ENCODE peak calls at places on chromosomes 7 and 10, in five cellular contexts. M is activated CD4-positive, alpha-beta T cell treated with anti-CD3 and anti-CD28 coated beads, Interleukin-2, amount 50 U/mL, for 24 hours; E is upper lobe of right lung; C is osteocyte; B is cardiac septum. U is an unnamed sample.

GRCh38 chr10:113788604-113789083 is 37.2 kb downstream of the PLEKHS1 start:
- DNase-seq in M (no peak), E (no peak), C (no peak), B (no peak), U (peak; percentile 98)

GRCh38 chr10:27235706-27236105 is 4.9 kb downstream of the ACBD5 start:
- DNase-seq in M (no peak), E (no peak), C (no peak), B (no peak), U (no peak)

GRCh38 chr10:79159785-79160184 is 91.0 kb downstream of the ZMIZ1 start:
- DNase-seq in M (no peak), E (no peak), C (no peak), B (no peak), U (peak; percentile 88)

GRCh38 chr10:132266594-132267161 is 41.1 kb downstream of the STK32C start:
- DNase-seq in M (no peak), E (no peak), C (no peak), B (no peak), U (peak; percentile 12)

GRCh38 chr10:71547290-71547689 is 150.6 kb downstream of the CDH23 start:
- DNase-seq in M (no peak), E (no peak), C (no peak), B (peak; percentile 79), U (no peak)

GRCh38 chr7:100867796-100868485 is 754 bp downstream of the TRIP6 start:
- DNase-seq in M (no peak), E (no peak), C (no peak), B (no peak), U (no peak)

GRCh38 chr7:54680377-54681005 is 78.5 kb downstream of the SEC61G start:
- DNase-seq in M (no peak), E (no peak), C (no peak), B (no peak), U (no peak)

GRCh38 chr7:90713628-90714027 is 117.5 kb downstream of the CDK14 start:
- DNase-seq in M (no peak), E (no peak), C (no peak), B (no peak), U (no peak)

GRCh38 chr7:74275401-74275881 is 13.8 kb upstream of the CLIP2 start:
- DNase-seq in M (no peak), E (no peak), C (no peak), B (no peak), U (no peak)

GRCh38 chr10:96511044-96511945 is 2.4 kb downstream of the TLL2 start:
- DNase-seq in M (no peak), E (no peak), C (peak; percentile 64), B (no peak), U (peak; percentile 19)

GRCh38 chr7:42155836-42156540 is 81.0 kb downstream of the GLI3 start:
- DNase-seq in M (no peak), E (no peak), C (no peak), B (no peak), U (no peak)

GRCh38 chr7:157459966-157460365 is 123.2 kb downstream of the DNAJB6 start:
- DNase-seq in M (no peak), E (no peak), C (peak; percentile 74), B (no peak), U (no peak)

GRCh38 chr7:154409703-154410311 is 357.6 kb downstream of the DPP6 start:
- DNase-seq in M (no peak), E (no peak), C (no peak), B (no peak), U (peak; percentile 1)

GRCh38 chr7:112511451-112512220 is 30.8 kb downstream of the LSMEM1 start:
- DNase-seq in M (no peak), E (no peak), C (no peak), B (no peak), U (no peak)

GRCh38 chr7:111364413-111364812 is 197.9 kb downstream of the IMMP2L start:
- DNase-seq in M (no peak), E (no peak), C (no peak), B (no peak), U (peak; percentile 80)

GRCh38 chr10:119270893-119271361 is 63.6 kb downstream of the GRK5 start:
- DNase-seq in M (peak; percentile 27), E (peak; percentile 90), C (no peak), B (peak; percentile 93), U (peak; percentile 41)

GRCh38 chr7:14321947-14322346 is 332.5 kb upstream of the ETV1 start:
- DNase-seq in M (no peak), E (no peak), C (no peak), B (no peak), U (no peak)

GRCh38 chr7:22488643-22489462 is 11.1 kb downstream of the STEAP1B start:
- DNase-seq in M (peak; percentile 63), E (no peak), C (no peak), B (no peak), U (peak; percentile 43)

GRCh38 chr7:81769891-81770818 is at the start of gene HGF:
- DNase-seq in M (no peak), E (no peak), C (no peak), B (peak; percentile 84), U (peak; percentile 53)

GRCh38 chr10:33047655-33048054 is 89.6 kb upstream of the ITGB1 start:
- DNase-seq in M (no peak), E (no peak), C (no peak), B (no peak), U (peak; percentile 26)

GRCh38 chr10:24208661-24209420 is at the start of gene KIAA1217:
- DNase-seq in M (no peak), E (peak; percentile 80), C (no peak), B (no peak), U (peak; percentile 63)

GRCh38 chr10:131178956-131179355 is 132.6 kb downstream of the TCERG1L start:
- DNase-seq in M (no peak), E (peak; percentile 42), C (no peak), B (peak; percentile 41), U (no peak)

GRCh38 chr10:72753760-72754231 is 61.9 kb downstream of the MCU start:
- DNase-seq in M (no peak), E (no peak), C (no peak), B (no peak), U (no peak)

GRCh38 chr7:141220263-141220662 is 146.4 kb downstream of the TMEM178B start:
- DNase-seq in M (no peak), E (no peak), C (no peak), B (no peak), U (peak; percentile 3)

GRCh38 chr10:48632166-48632565 is 27.3 kb upstream of the ARHGAP22 start:
- DNase-seq in M (no peak), E (no peak), C (no peak), B (no peak), U (no peak)

GRCh38 chr10:96413151-96413787 is 54.5 kb upstream of the OPALIN start:
- DNase-seq in M (no peak), E (no peak), C (peak; percentile 83), B (peak; percentile 77), U (no peak)

GRCh38 chr7:11424006-11424405 is 408.0 kb downstream of the THSD7A start:
- DNase-seq in M (no peak), E (no peak), C (no peak), B (no peak), U (no peak)

GRCh38 chr7:158111556-158111880 is 476.1 kb downstream of the PTPRN2 start:
- DNase-seq in M (no peak), E (no peak), C (peak; percentile 36), B (no peak), U (no peak)

GRCh38 chr10:65313406-65313805 is 1612.4 kb upstream of the LRRTM3 start:
- DNase-seq in M (no peak), E (no peak), C (no peak), B (no peak), U (peak; percentile 63)

GRCh38 chr10:126036515-126036914 is 140.2 kb downstream of the FANK1 start:
- DNase-seq in M (no peak), E (no peak), C (no peak), B (no peak), U (no peak)

U was measured in fibroblast of lung.